ENCODE peak calls at places on chromosome 2, in six cellular contexts. M is ovary, X is heart left ventricle, I is K562, T is prostate gland, S is body of pancreas. A is an unnamed sample.

GRCh38 chr2:107008843-107009242 is 122.9 kb upstream of the ST6GAL2 start:
- DNase-seq in X (no peak), M (no peak), T (no peak), I (no peak), S (no peak), A (no peak)

GRCh38 chr2:227180286-227180685 is 15.9 kb downstream of the COL4A3 start:
- DNase-seq in S (no peak), X (peak), I (no peak), M (peak), T (peak), A (no peak)

GRCh38 chr2:219521066-219521880 is 7.0 kb downstream of the ASIC4 start:
- DNase-seq in S (peak), X (peak), M (no peak), I (peak), T (no peak), A (peak)

GRCh38 chr2:151238527-151239487 is 22.9 kb downstream of the RBM43 start:
- DNase-seq in X (peak), I (peak), M (peak), S (peak), T (peak), A (peak)

GRCh38 chr2:9326975-9327374 is 96.4 kb downstream of the ITGB1BP1 start:
- DNase-seq in X (no peak), T (no peak), S (no peak), M (no peak), I (peak), A (no peak)

GRCh38 chr2:176188969-176189665 is 649 bp downstream of the HOXD1 start:
- DNase-seq in S (no peak), T (no peak), M (peak), X (no peak), I (no peak), A (no peak)

GRCh38 chr2:201237486-201238241 is 22.7 kb upstream of the CASP8 start:
- DNase-seq in T (no peak), X (no peak), I (no peak), M (no peak), S (no peak), A (no peak)

GRCh38 chr2:180705122-180705521 is 275.3 kb upstream of the UBE2E3 start:
- DNase-seq in X (no peak), S (no peak), M (no peak), T (no peak), I (no peak), A (no peak)

GRCh38 chr2:140508756-140509155 is 1622.1 kb downstream of the LRP1B start:
- DNase-seq in I (no peak), T (no peak), X (no peak), S (no peak), M (no peak), A (no peak)

GRCh38 chr2:1653137-1653789 is 91.1 kb downstream of the PXDN start:
- DNase-seq in M (peak), X (peak), S (peak), T (peak), I (no peak), A (peak)

GRCh38 chr2:189595412-189595811 is 14.8 kb upstream of the SLC40A1 start:
- DNase-seq in S (no peak), I (no peak), M (no peak), T (no peak), X (no peak), A (no peak)

GRCh38 chr2:1586251-1586945 is 157.9 kb downstream of the PXDN start:
- DNase-seq in T (no peak), M (no peak), X (no peak), S (no peak), I (no peak), A (no peak)

GRCh38 chr2:49240608-49241007 is 86.3 kb upstream of the FSHR start:
- DNase-seq in S (no peak), X (no peak), I (no peak), M (no peak), T (no peak), A (peak)

GRCh38 chr2:174121612-174122011 is 126.7 kb downstream of the OLA1 start:
- DNase-seq in S (no peak), I (no peak), M (no peak), X (no peak), T (no peak), A (no peak)

GRCh38 chr2:105800036-105800755 is 55.5 kb downstream of the NCK2 start:
- DNase-seq in M (no peak), T (no peak), S (no peak), X (no peak), I (no peak), A (no peak)

GRCh38 chr2:177989029-177989885 is 83.3 kb downstream of the PDE11A start:
- DNase-seq in M (no peak), S (no peak), I (no peak), X (no peak), T (no peak), A (no peak)

GRCh38 chr2:237156131-237156856 is 70.6 kb downstream of the COPS8 start:
- DNase-seq in M (peak), I (no peak), X (peak), T (no peak), S (no peak), A (peak)

GRCh38 chr2:60839126-60839813 is 42.1 kb upstream of the REL start:
- DNase-seq in S (no peak), M (no peak), T (no peak), I (no peak), X (no peak), A (no peak)

GRCh38 chr2:226977775-226978190 is 141.9 kb downstream of the RHBDD1 start:
- DNase-seq in X (no peak), M (no peak), S (no peak), I (peak), T (no peak), A (no peak)

GRCh38 chr2:39990335-39990734 is 211.3 kb upstream of the THUMPD2 start:
- DNase-seq in I (no peak), S (no peak), X (no peak), T (no peak), M (no peak), A (no peak)

GRCh38 chr2:67268806-67269205 is 128.3 kb upstream of the ETAA1 start:
- DNase-seq in I (no peak), S (no peak), M (no peak), X (no peak), T (no peak), A (peak)

GRCh38 chr2:131067465-131067864 is 25.8 kb downstream of the FAM168B start:
- DNase-seq in X (no peak), I (no peak), M (no peak), T (no peak), S (no peak), A (no peak)

GRCh38 chr2:10305254-10305635 is 2.5 kb downstream of the HPCAL1 start:
- DNase-seq in S (no peak), T (no peak), I (no peak), M (no peak), X (no peak), A (no peak)

GRCh38 chr2:240033330-240033678 is 3.1 kb upstream of the OR6B2 start:
- DNase-seq in T (no peak), S (no peak), I (no peak), X (no peak), M (no peak), A (no peak)

GRCh38 chr2:238097988-238098853 is 1.9 kb upstream of the ESPNL start:
- DNase-seq in I (peak), M (no peak), X (peak), T (no peak), S (peak), A (peak)

GRCh38 chr2:105405291-105405690 is 6.4 kb upstream of the FHL2 start:
- DNase-seq in I (no peak), X (peak), S (no peak), M (no peak), T (no peak), A (no peak)

GRCh38 chr2:197672494-197672893 is 2.9 kb downstream of the RFTN2 start:
- DNase-seq in X (no peak), T (no peak), M (no peak), S (no peak), I (no peak), A (no peak)

GRCh38 chr2:196403471-196403870 is 232.1 kb upstream of the STK17B start:
- DNase-seq in M (no peak), T (no peak), I (no peak), X (no peak), S (no peak), A (no peak)

GRCh38 chr2:127694986-127695385 is 6.3 kb upstream of the SFT2D3 start:
- DNase-seq in M (no peak), S (no peak), X (no peak), T (no peak), I (no peak), A (no peak)

GRCh38 chr2:102618452-102619413 is 620 bp upstream of the SLC9A2 start:
- DNase-seq in M (no peak), X (peak), I (peak), S (no peak), T (no peak), A (no peak)

GRCh38 chr2:219453691-219454131 is 19.1 kb downstream of the SPEG start:
- DNase-seq in X (peak), S (no peak), M (peak), I (no peak), T (peak), A (no peak)

GRCh38 chr2:149601141-149601796 is 13.7 kb upstream of the MMADHC start:
- DNase-seq in S (no peak), M (no peak), X (no peak), T (no peak), I (no peak), A (no peak)

GRCh38 chr2:150911766-150912280 is 349.8 kb downstream of the RBM43 start:
- DNase-seq in T (peak), M (peak), I (no peak), S (peak), X (peak), A (no peak)

GRCh38 chr2:101007415-101008345 is 5.6 kb downstream of the RPL31 start:
- DNase-seq in T (no peak), X (no peak), I (no peak), M (no peak), S (no peak), A (no peak)
- TF ChIP-seq POLR2A in T (no peak), X (no peak), I (peak), M (no peak), S (peak), A (no peak)

GRCh38 chr2:169715379-169716228 is 18.0 kb upstream of the KLHL23 start:
- DNase-seq in S (peak), X (peak), T (peak), M (no peak), I (peak), A (no peak)

GRCh38 chr2:169717691-169718063 is 16.0 kb upstream of the KLHL23 start:
- DNase-seq in I (no peak), X (no peak), M (no peak), T (no peak), S (no peak), A (no peak)

GRCh38 chr2:169718930-169719504 is 14.6 kb upstream of the KLHL23 start:
- DNase-seq in T (no peak), X (no peak), S (no peak), I (no peak), M (no peak), A (no peak)

GRCh38 chr2:169716229-169716886 is 17.3 kb upstream of the KLHL23 start:
- DNase-seq in X (peak), M (no peak), S (peak), T (peak), I (peak), A (no peak)

DNA sequence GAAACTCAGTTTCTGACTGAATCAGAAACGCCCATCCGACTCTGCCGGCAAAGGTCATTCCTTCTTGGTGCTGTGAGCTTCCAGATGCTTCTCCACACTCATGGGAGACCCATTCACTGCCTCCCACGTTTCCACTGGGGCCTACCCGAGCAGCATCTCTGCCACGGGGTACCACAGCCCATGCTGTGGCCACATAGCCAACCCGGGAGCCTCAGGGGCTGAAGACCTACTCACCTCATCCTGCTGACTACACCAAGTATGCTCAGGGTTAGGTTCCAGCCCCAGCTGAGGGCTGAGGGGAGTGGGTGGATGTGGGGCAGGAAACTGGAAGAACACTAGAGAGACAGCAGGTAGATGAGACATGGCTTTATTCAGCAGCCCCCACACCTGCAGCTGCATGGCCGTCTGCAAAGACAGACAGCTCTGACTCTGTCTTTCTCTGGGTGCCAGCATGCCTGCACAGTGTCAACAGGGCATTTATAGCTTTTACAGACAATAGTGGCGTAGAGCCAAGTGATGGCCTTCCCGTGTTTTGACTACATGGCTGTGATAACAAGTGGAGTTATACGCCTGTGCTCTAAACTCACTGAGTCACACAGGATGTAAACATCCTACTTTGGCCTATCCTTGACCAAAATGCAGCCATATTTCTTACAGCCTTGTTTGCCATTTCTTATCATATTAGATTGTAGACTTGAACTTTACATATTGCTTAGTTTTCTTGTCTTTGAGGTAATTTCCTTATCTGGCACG is 16.5 kb upstream of the KLHL23 start:
- DNase-seq in T (peak), S (no peak), I (no peak), M (no peak), X (peak), A (no peak)
- TF ChIP-seq POLR2A in T (no peak), S (no peak), I (no peak), M (no peak), X (no peak), A (no peak)

GRCh38 chr2:37100054-37100453 is 15.7 kb downstream of the GPATCH11 start:
- DNase-seq in T (no peak), S (no peak), X (no peak), M (no peak), I (no peak), A (no peak)

GRCh38 chr2:37098416-37099118 is 14.2 kb downstream of the GPATCH11 start:
- DNase-seq in M (no peak), T (no peak), S (no peak), X (no peak), I (no peak), A (no peak)

GRCh38 chr2:37091873-37092272 is 7.6 kb downstream of the GPATCH11 start:
- DNase-seq in T (no peak), S (no peak), X (no peak), M (no peak), I (no peak), A (no peak)

DNA sequence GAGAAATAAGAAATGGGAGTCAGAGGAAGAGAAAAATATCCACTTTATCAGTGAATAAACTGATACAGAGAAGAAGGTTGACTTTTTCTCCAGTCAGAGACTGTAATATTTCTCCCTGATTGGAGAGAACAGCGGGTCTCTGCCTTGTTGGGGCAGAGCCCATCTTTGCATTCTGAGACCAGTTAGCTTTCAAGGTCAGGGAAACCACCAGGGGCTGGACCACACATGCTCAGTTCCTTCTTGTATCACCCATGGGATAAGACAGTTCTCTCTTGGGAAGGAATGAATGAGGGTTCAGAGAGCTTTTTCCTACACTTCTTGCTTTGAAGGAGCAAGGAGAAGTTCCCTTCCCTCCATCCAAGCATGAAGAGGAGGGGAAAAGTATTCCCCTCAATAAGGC is 12.2 kb downstream of the GPATCH11 start:
- DNase-seq in I (no peak), M (no peak), X (no peak), T (no peak), S (no peak), A (no peak)
- TF ChIP-seq POLR2A in I (no peak), M (no peak), X (no peak), T (no peak), S (no peak), A (no peak)

DNA sequence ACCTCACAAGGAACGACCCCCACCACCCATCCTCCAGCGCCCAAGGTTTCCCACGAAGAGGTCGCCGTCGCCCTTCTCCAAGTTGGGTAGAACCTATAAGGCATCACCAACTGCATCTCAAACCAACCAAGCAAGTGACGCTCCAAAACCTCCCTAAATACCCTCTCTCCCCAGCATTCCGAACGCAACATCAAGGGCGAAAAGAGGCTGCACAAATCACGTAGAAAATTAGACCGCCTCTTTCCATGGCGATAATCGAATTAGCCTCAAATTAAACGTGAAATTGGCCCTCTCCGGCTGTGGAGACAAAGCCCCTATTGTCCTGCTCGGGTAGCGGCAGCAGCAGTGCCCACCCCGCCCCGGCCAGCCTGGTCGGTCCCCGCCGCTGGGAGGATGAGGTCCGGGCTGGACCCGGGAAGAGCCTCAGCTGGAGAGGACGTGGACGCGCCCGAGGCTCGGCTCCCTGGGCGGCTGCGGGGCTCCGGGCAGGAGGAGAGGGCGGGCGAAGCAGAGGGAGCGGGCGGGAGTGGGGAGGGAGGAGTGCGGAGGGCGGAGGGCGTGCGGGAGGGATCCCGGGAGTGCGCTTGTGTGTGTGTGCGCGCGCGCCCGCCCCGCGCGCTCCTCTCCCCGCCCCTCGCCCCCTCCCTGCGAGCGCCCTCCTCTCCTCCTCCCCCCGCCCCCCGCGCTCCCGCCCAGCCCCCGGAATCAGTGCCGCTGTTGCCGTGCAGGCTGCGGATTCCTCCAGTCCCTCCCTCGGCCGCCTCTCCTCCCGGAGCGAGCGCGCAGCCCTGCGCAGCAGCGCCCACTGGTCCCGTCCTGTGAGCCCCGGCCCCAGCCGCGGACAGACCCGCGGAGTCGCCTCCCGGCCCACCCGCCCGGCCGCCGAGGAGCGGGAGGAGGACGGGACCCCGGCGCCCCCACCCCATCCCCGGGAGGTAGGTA is at the start of gene SPTBN1:
- DNase-seq in I (peak), T (peak), M (peak), X (peak), S (peak), A (peak)
- TF ChIP-seq POLR2A in I (no peak), T (peak), M (peak), X (peak), S (peak), A (peak)

DNA sequence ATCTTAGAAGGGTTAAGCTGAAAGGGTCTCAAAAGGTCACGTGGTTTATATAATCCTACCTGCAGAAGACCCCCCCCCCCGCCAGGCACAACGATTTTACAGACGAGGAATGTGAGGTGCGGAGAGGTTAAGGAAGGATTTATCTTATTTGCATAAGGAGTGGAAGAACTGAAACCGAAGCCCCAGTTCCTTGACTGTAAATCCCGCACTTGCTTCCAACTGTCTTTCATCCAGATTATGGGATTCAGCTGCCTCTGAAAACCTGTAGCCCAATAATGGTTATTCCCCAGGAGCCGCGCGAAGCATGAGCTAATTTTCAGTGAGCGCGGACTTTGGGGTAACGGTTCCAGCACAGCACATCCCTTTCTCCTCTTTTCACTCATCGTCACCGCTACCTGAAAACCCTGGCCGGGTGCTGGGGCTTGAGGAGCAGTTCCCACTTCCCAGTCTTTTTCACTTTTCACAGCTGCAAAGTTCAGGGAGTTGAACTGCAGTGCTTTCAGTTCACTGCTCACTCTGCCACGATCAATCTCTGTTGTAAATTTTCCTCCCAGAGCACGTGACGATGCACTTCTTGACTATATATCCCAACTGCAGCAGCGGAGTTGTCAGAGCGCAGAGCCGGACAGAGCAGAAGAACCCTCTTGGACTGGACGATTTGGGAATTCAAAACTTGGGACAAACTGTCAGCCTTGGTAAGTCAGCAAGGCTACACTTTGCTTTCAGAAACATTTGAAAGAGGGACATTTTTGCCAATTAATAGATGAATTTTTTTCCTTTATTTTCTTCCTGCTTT is at the start of gene KCNE4:
- DNase-seq in M (peak), T (no peak), S (peak), I (no peak), X (peak), A (no peak)
- TF ChIP-seq POLR2A in M (peak), T (no peak), S (peak), I (no peak), X (peak), A (no peak)

GRCh38 chr2:70124983-70125480 is 37.8 kb downstream of the PCBP1 start:
- DNase-seq in I (peak), S (peak), M (peak), T (peak), X (peak), A (no peak)
- TF ChIP-seq POLR2A in I (no peak), S (peak), M (no peak), T (no peak), X (peak), A (peak)

A was measured in H54.